ENCODE peak calls at places on chromosomes 7 and 10, in four cellular contexts. R is posterior cingulate gyrus, N is lower lobe of right lung, E is A549. D is an unnamed sample.

GRCh38 chr7:81688622-81689411 is 81.0 kb downstream of the HGF start:
- DNase-seq in N (no peak), R (no peak), E (no peak), D (no peak)

GRCh38 chr7:36287371-36288241 is 102.1 kb upstream of the ANLN start:
- DNase-seq in E (peak), R (no peak), N (no peak), D (no peak)

GRCh38 chr7:158302274-158303070 is 285.2 kb downstream of the PTPRN2 start:
- DNase-seq in E (no peak), R (no peak), N (no peak), D (no peak)

GRCh38 chr10:1394155-1394912 is 338.1 kb downstream of the WDR37 start:
- DNase-seq in N (no peak), E (no peak), R (no peak), D (no peak)

GRCh38 chr10:113937756-113938155 is 83.3 kb downstream of the NHLRC2 start:
- DNase-seq in N (no peak), R (no peak), E (no peak), D (no peak)

GRCh38 chr7:55129409-55130078 is 110.7 kb downstream of the EGFR start:
- DNase-seq in R (no peak), E (peak), N (no peak), D (no peak)

GRCh38 chr7:148153611-148154010 is 437.0 kb upstream of the C7orf33 start:
- DNase-seq in E (no peak), N (peak), R (no peak), D (no peak)

GRCh38 chr10:79268717-79269116 is 78.6 kb upstream of the PPIF start:
- DNase-seq in N (no peak), E (no peak), R (no peak), D (no peak)

GRCh38 chr10:18140149-18140956 is at the start of gene CACNB2:
- DNase-seq in N (peak), E (peak), R (peak), D (no peak)

D was measured in ascending aorta.